ENCODE peak calls at places on chromosomes 16 and 17, in ten cellular contexts. A is H54, M is ascending aorta, Z is NCI-H187 treated with DMSO at 0.1 percent for 48 hours, W is GM23248, B is T-cell, V is mesenchymal stem cell, L is RCC 7860, Q is Caki2, S is left ventricle myocardium inferior. I is an unnamed sample.

GRCh38 chr17:64291268-64291851 is 28.3 kb upstream of the TEX2 start:
- DNase-seq in L (no peak), S (no peak), B (no peak), V (no peak), W (no peak), Q (no peak), Z (no peak), M (no peak), A (no peak), I (no peak)

GRCh38 chr17:72421128-72422092 is 300.6 kb downstream of the SOX9 start:
- DNase-seq in M (no peak), L (peak; percentile 100), A (peak; percentile 89), W (peak; percentile 98), V (peak; percentile 97), B (no peak), Q (peak; percentile 96), S (no peak), Z (no peak), I (peak; percentile 46)

GRCh38 chr17:61005358-61005757 is 327.7 kb downstream of the BCAS3 start:
- DNase-seq in B (no peak), M (no peak), S (no peak), L (no peak), A (no peak), Q (no peak), W (no peak), Z (no peak), V (no peak), I (no peak)

GRCh38 chr16:88569614-88569984 is 604 bp upstream of the ZC3H18 start:
- DNase-seq in W (peak; percentile 52), B (no peak), S (peak; percentile 33), V (no peak), Q (no peak), Z (no peak), M (no peak), L (no peak), A (no peak), I (no peak)

GRCh38 chr16:56915311-56916105 is 16.4 kb upstream of the HERPUD1 start:
- DNase-seq in M (no peak), Q (no peak), S (no peak), B (no peak), Z (no peak), V (no peak), L (no peak), A (no peak), W (no peak), I (no peak)

GRCh38 chr16:11955713-11956123 is 9.3 kb upstream of the TNFRSF17 start:
- DNase-seq in V (peak; percentile 97), M (no peak), L (peak; percentile 74), Q (peak; percentile 84), A (peak; percentile 76), S (no peak), Z (no peak), W (peak; percentile 98), B (no peak), I (no peak)

GRCh38 chr16:29943846-29944669 is 17.8 kb upstream of the TMEM219 start:
- DNase-seq in M (no peak), W (peak; percentile 98), B (no peak), S (no peak), V (peak; percentile 99), Q (peak; percentile 100), Z (no peak), A (peak; percentile 77), L (peak; percentile 99), I (no peak)

GRCh38 chr17:76414334-76415295 is 30.2 kb downstream of the SPHK1 start:
- DNase-seq in Z (no peak), Q (no peak), B (no peak), A (no peak), S (peak; percentile 89), M (peak; percentile 74), L (no peak), V (peak; percentile 29), W (peak; percentile 51), I (no peak)

GRCh38 chr16:66898207-66898606 is 17.9 kb downstream of the PDP2 start:
- DNase-seq in Z (no peak), W (peak; percentile 73), S (no peak), Q (peak; percentile 64), B (no peak), A (no peak), V (peak; percentile 62), M (peak; percentile 89), L (peak; percentile 84), I (peak; percentile 58)